ENCODE peak calls at places on chromosome 20, in ten cellular contexts. E, C, B, H, I, M, F, S, X and O are unnamed samples.
A peak's percentile ranks its signal among the peaks of the same experiment; 100 is the strongest.

GRCh38 chr20:34990231-34990630 is 34.6 kb downstream of the MYH7B start:
- DNase-seq in H (no peak), F (no peak), C (no peak), X (no peak), B (no peak), E (no peak), M (no peak), I (no peak), S (no peak), O (no peak)

GRCh38 chr20:18767676-18768075 is 45.9 kb upstream of the SCP2D1 start:
- DNase-seq in S (no peak), C (no peak), E (no peak), H (no peak), F (no peak), I (no peak), X (no peak), M (no peak), B (no peak), O (no peak)

GRCh38 chr20:36154696-36155628 is at the start of gene EPB41L1:
- DNase-seq in F (peak; percentile 77), C (no peak), B (no peak), H (no peak), I (peak; percentile 77), E (no peak), S (no peak), X (no peak), M (no peak), O (no peak)

GRCh38 chr20:58852559-58853271 is at the start of gene GNAS:
- DNase-seq in E (no peak), C (no peak), X (peak; percentile 62), S (no peak), M (no peak), I (peak; percentile 71), H (peak; percentile 18), B (no peak), F (peak; percentile 83), O (peak; percentile 52)

GRCh38 chr20:16587066-16587465 is 13.8 kb upstream of the KIF16B start:
- DNase-seq in E (no peak), B (no peak), S (no peak), F (no peak), C (no peak), M (no peak), X (no peak), H (no peak), I (no peak), O (no peak)

GRCh38 chr20:61253264-61253639 is 1.2 kb downstream of the CDH4 start:
- DNase-seq in I (peak; percentile 53), B (no peak), H (no peak), F (no peak), S (no peak), C (no peak), E (no peak), X (no peak), M (no peak), O (no peak)

GRCh38 chr20:51533291-51534172 is 9.0 kb downstream of the NFATC2 start:
- DNase-seq in M (no peak), S (no peak), C (no peak), I (no peak), F (no peak), H (no peak), E (no peak), B (peak; percentile 79), X (no peak), O (no peak)

GRCh38 chr20:51926670-51927305 is 124.5 kb upstream of the SALL4 start:
- DNase-seq in B (no peak), I (no peak), S (no peak), H (no peak), E (no peak), X (no peak), F (no peak), C (no peak), M (no peak), O (no peak)

GRCh38 chr20:63049561-63050221 is 42.9 kb upstream of the BHLHE23 start:
- DNase-seq in M (no peak), S (no peak), H (no peak), I (no peak), F (peak; percentile 61), B (no peak), C (no peak), X (no peak), E (no peak), O (no peak)

GRCh38 chr20:55135923-55136322 is 660.5 kb downstream of the DOK5 start:
- DNase-seq in E (no peak), H (no peak), X (no peak), I (no peak), B (no peak), M (no peak), C (no peak), F (no peak), S (no peak), O (no peak)

GRCh38 chr20:46520976-46521579 is 7.7 kb upstream of the ZNF334 start:
- DNase-seq in E (no peak), S (no peak), F (no peak), B (peak; percentile 44), M (peak; percentile 46), I (peak; percentile 45), H (no peak), C (no peak), X (peak; percentile 44), O (peak; percentile 65)

GRCh38 chr20:61588356-61589054 is 336.4 kb downstream of the CDH4 start:
- DNase-seq in B (no peak), S (no peak), C (no peak), F (no peak), H (no peak), M (no peak), I (no peak), X (no peak), E (no peak), O (no peak)

GRCh38 chr20:23320317-23320716 is 30.3 kb upstream of the NXT1 start:
- DNase-seq in E (no peak), H (no peak), X (no peak), B (peak; percentile 26), S (no peak), M (no peak), F (no peak), I (no peak), C (no peak), O (no peak)

DNA sequence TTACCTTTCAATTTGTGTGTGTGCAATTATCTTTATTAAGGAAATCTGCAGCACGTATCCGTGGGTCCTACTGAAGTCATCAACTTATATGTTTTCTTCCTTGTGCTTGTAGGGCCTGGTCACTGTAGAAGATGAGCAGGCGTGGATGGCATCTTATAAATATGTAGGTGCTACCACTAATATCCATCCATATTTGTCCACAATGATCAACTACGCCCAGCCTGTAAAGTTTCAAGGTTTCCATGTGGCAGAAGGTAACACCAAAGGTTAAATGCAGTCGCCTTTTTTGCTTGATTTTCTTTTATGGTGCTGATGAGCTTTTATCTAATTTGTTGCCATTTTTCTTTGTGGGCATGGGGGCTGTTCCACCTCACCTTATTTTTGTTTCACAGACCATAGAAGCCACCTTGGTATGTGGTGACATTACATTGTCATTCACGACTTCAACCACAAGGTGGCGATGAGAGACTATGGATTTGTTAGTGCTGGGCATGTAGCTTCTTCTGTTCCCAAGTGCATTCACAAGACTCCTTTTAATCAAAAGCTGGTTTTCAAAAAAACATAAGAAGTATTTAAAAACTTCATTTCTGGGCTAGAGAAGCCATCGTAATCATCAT is 106.5 kb upstream of the LAMP5 start:
- DNase-seq in F (no peak), X (peak; percentile 59), B (peak; percentile 54), S (peak; percentile 42), E (peak; percentile 78), M (peak; percentile 30), C (no peak), I (peak; percentile 77), H (no peak), O (peak; percentile 54)
- TF ChIP-seq CTCF in F (peak; percentile 78), X (peak; percentile 78), B (peak; percentile 86), S (peak; percentile 12), E (peak; percentile 87), M (peak; percentile 91), C (peak; percentile 92), I (peak; percentile 99), H (peak; percentile 66), O (peak; percentile 80)

DNA sequence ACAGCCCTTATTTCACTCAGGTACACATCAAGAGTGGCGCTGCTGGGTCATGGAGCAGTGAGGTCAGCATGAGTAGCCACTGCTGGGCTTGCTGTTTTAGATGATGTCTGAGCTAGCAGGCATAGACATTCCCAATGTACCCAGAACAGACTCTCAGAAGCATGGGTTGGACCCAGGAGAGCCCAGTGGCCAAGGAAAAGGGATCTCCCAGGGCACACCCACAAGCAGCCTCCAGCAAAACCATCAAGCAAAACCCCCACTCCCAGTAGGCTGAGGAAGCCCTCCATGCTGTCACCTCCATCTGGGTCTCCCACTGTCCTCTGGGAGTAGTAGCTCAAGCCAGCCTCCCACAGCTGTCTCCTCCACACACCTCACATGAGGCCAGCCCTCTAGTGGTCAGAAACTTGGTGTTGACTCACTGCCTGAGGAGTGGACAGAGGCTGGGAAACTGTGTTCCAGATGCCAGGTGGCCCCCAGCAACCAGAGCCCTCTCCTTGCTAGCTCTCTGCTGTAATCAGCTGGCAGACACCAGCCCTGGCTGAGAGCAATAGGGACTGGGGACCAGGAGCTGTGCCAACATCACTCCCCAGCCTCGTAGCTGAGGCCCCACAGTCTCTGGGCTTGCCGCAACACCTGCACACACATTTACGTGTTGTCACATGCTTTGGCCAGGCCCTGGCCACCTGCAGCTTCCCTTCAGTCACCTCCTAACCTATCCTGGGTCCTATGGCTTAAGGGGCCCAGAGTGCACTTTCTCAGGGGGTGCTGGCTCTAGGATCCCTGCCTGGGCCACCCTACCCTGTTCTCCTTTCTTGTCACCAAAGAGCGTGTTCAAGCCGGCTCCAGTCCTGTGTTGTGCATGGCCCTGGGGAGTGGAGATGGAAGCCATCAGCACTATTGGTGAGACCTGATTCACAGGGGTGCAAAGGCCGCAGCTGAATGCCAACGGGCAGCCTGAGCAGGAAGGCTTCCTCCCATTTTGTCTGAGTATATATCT is 1.9 kb upstream of the AP5S1 start:
- DNase-seq in S (no peak), E (peak; percentile 80), C (peak; percentile 90), M (no peak), B (peak; percentile 71), X (peak; percentile 82), H (no peak), F (no peak), I (no peak), O (peak; percentile 65)
- TF ChIP-seq CTCF in S (no peak), E (peak; percentile 44), C (peak; percentile 75), M (no peak), B (peak; percentile 80), X (peak; percentile 85), H (no peak), F (peak; percentile 59), I (peak; percentile 69), O (peak; percentile 64)

GRCh38 chr20:57435498-57436222 is 44.5 kb downstream of the RBM38 start:
- DNase-seq in B (peak; percentile 88), E (no peak), F (peak; percentile 91), M (peak; percentile 67), H (no peak), I (peak; percentile 66), X (peak; percentile 74), S (no peak), C (no peak), O (no peak)
- TF ChIP-seq CTCF in B (peak; percentile 15), E (no peak), F (no peak), M (no peak), H (no peak), I (no peak), X (no peak), S (no peak), C (no peak), O (peak; percentile 26)

GRCh38 chr20:953742-954141 is 37.6 kb upstream of the ANGPT4 start:
- DNase-seq in B (peak; percentile 48), X (no peak), F (no peak), S (no peak), I (no peak), M (no peak), H (no peak), E (no peak), C (no peak), O (no peak)
- TF ChIP-seq CTCF in B (peak; percentile 63), X (no peak), F (no peak), S (no peak), I (no peak), M (no peak), H (no peak), E (no peak), C (peak; percentile 14), O (no peak)